ENCODE peak calls at places on chromosomes 11 and 22, in six cellular contexts. J is uterus, W is brain microvascular endothelial cell, Y is body of pancreas, M is mammary epithelial cell, E is PC-3. U is an unnamed sample.

GRCh38 chr11:126417463-126417862 is 62.0 kb downstream of the ST3GAL4 start:
- DNase-seq in W (no peak), Y (no peak), M (peak), E (peak), J (no peak), U (peak)

GRCh38 chr11:123475478-123475877 is 45.4 kb downstream of the GRAMD1B start:
- DNase-seq in J (no peak), W (peak), E (peak), M (no peak), Y (no peak), U (no peak)

GRCh38 chr22:44496305-44496704 is 1.7 kb downstream of the RTL6 start:
- DNase-seq in W (no peak), M (no peak), Y (no peak), E (no peak), J (no peak), U (no peak)

GRCh38 chr11:57597971-57598830 is 716 bp downstream of the SERPING1 start:
- DNase-seq in M (no peak), Y (peak), W (no peak), J (peak), E (no peak), U (no peak)

GRCh38 chr11:112321521-112322172 is 61.0 kb upstream of the PLET1 start:
- DNase-seq in J (no peak), Y (peak), W (peak), E (peak), M (peak), U (peak)

GRCh38 chr22:48372395-48372794 is 1455.3 kb downstream of the BRD1 start:
- DNase-seq in M (no peak), Y (no peak), J (no peak), W (no peak), E (no peak), U (no peak)

GRCh38 chr11:111548542-111548941 is 8.0 kb downstream of the LAYN start:
- DNase-seq in Y (no peak), E (no peak), W (no peak), M (no peak), J (no peak), U (no peak)

GRCh38 chr11:133992121-133992520 is 35.4 kb upstream of the IGSF9B start:
- DNase-seq in J (no peak), E (no peak), Y (no peak), M (no peak), W (no peak), U (no peak)

GRCh38 chr22:23113067-23113846 is 28.5 kb downstream of the RSPH14 start:
- DNase-seq in E (no peak), J (no peak), M (no peak), W (no peak), Y (peak), U (no peak)

GRCh38 chr22:23038902-23039301 is 31.4 kb upstream of the GNAZ start:
- DNase-seq in W (no peak), M (no peak), E (no peak), Y (no peak), J (no peak), U (no peak)

GRCh38 chr11:75743711-75744563 is 24.6 kb upstream of the DGAT2 start:
- DNase-seq in J (no peak), W (no peak), Y (no peak), E (no peak), M (no peak), U (no peak)

GRCh38 chr11:44875056-44875455 is 75.6 kb downstream of the TP53I11 start:
- DNase-seq in J (no peak), W (no peak), E (no peak), Y (no peak), M (no peak), U (no peak)

GRCh38 chr11:63010934-63011439 is 4.7 kb downstream of the SLC22A8 start:
- DNase-seq in E (no peak), Y (no peak), W (no peak), M (no peak), J (no peak), U (no peak)

GRCh38 chr11:46416656-46417055 is 25.1 kb upstream of the CHRM4 start:
- DNase-seq in M (no peak), Y (no peak), E (no peak), J (no peak), W (no peak), U (no peak)

GRCh38 chr11:7555067-7555699 is 41.4 kb downstream of the PPFIBP2 start:
- DNase-seq in J (no peak), M (no peak), Y (peak), W (no peak), E (peak), U (no peak)

GRCh38 chr11:129458756-129459535 is 83.3 kb downstream of the BARX2 start:
- DNase-seq in J (no peak), Y (peak), E (peak), W (no peak), M (no peak), U (peak)

GRCh38 chr11:61752117-61752924 is at the start of gene MYRF:
- DNase-seq in J (peak), Y (peak), E (peak), W (no peak), M (no peak), U (no peak)

GRCh38 chr11:12961615-12962014 is 47.5 kb upstream of the RASSF10 start:
- DNase-seq in M (no peak), E (peak), J (no peak), W (no peak), Y (no peak), U (no peak)

GRCh38 chr22:32996702-32997101 is 61.5 kb downstream of the SYN3 start:
- DNase-seq in M (peak), Y (no peak), W (no peak), J (peak), E (no peak), U (no peak)

GRCh38 chr11:38100836-38101235 is 1502.8 kb upstream of the RAG2 start:
- DNase-seq in W (no peak), J (no peak), M (no peak), E (no peak), Y (no peak), U (no peak)

GRCh38 chr11:72353861-72354260 is 80.5 kb downstream of the CLPB start:
- DNase-seq in M (no peak), W (no peak), E (peak), J (no peak), Y (no peak), U (no peak)

GRCh38 chr11:35723493-35724284 is 61.1 kb downstream of the TRIM44 start:
- DNase-seq in Y (no peak), M (peak), E (peak), W (no peak), J (no peak), U (peak)

GRCh38 chr11:35717520-35717919 is 54.9 kb downstream of the TRIM44 start:
- DNase-seq in W (no peak), J (no peak), Y (no peak), M (no peak), E (no peak), U (no peak)

GRCh38 chr11:35725880-35726279 is 63.3 kb downstream of the TRIM44 start:
- DNase-seq in E (peak), J (no peak), W (peak), Y (peak), M (peak), U (peak)

GRCh38 chr11:35722641-35723040 is 60.1 kb downstream of the TRIM44 start:
- DNase-seq in E (no peak), Y (no peak), J (no peak), M (no peak), W (no peak), U (no peak)

GRCh38 chr11:35721576-35722341 is 59.2 kb downstream of the TRIM44 start:
- DNase-seq in W (no peak), Y (no peak), E (no peak), J (no peak), M (no peak), U (no peak)
- H3K27ac ChIP-seq in W (no peak), Y (peak), E (no peak), J (no peak), M (no peak), U (no peak)

DNA sequence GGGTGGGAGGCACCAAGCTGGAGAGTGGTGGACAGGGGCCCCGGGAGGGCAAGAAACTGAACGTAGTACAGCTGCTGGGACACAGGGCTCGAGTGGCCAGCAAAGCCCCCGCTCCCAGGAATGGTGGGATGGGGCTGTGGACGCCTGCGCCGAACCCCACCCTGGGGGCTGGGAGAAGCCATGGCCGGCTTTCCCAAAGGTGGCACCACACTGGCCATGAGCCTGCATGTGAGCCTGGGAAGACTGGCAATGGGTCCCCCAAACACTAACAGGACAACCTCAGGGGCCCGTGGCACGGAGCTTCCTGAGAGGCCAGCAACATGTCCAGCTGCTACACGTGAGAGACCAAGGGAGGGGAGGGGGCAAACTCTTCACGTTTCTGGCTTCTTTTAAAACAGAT is 4.0 kb downstream of the ALG12 start:
- DNase-seq in M (no peak), Y (no peak), J (no peak), W (no peak), E (no peak), U (no peak)
- H3K27ac ChIP-seq in M (no peak), Y (no peak), J (no peak), W (no peak), E (no peak), U (no peak)

DNA sequence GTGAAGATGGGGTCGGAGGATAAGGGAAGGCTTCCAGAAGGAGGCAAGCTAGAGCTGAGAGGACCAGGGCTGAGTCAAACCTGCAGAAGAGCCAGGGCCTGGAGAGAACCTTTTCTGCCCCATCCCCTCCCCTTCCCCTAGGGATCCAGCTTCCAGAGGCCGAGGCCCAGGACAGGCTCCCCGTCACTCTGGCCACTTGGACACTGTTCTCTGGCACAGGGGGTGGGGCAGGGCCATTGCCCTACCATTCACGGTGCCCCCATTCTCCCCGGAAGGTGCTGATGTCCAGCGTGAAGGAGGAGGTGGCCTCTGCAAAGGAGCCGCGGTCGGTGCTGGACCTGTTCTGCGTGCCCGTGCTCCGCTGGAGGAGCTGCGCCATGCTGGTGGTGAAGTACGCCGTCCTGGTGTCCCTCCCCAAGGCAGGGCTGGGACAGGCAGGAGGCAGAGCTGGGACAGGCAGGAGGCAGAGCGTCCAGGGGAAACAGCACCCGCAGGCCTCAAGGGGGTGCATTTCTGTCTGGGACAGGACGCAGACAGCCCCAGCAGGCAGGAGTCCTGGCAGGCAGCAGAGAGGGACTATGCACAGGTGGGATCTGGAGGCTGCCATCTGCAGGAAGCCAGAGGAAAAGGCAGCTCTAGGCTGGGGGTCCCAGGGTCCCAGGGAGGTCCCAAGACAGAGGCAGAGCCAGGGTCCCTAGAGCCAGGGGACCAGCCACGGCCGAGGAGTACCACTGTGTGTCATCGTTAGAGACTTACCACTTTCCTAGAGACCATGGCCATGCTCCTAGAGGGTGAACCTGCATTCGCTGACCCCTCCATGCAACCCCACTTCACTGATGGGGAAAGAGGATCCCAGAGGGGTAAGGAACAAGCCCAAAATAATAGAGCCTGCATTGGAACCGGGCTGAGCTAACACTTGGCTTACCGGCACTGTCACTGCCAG is 25.8 kb upstream of the SLC22A12 start:
- DNase-seq in Y (no peak), E (no peak), W (no peak), M (no peak), J (no peak), U (no peak)
- H3K27ac ChIP-seq in Y (peak), E (no peak), W (no peak), M (no peak), J (no peak), U (no peak)

GRCh38 chr22:30028731-30029130 is 51.5 kb upstream of the HORMAD2 start:
- DNase-seq in M (no peak), W (no peak), Y (no peak), E (no peak), J (no peak), U (no peak)
- H3K27ac ChIP-seq in M (no peak), W (no peak), Y (no peak), E (no peak), J (no peak), U (no peak)

DNA sequence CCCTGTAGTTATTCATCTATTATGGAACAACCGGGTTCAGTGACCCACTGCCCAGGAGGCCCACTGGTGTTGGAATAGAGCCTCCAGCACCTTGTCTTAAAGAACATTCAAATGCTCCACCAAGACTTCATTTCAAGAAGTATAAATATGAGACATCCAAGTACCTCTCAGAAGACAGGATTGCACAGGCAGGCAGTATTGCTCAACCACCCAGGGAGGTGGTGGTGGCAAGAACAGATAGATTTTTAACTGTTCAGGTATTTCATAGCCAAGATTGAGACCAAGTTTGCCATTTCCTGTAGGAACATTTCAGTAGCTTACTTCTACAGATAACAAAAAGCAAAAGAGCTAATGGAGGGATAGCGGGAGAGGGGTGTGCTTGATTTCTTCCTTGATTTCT is 78.7 kb downstream of the COMMD9 start:
- DNase-seq in Y (no peak), E (no peak), J (no peak), W (no peak), M (peak), U (peak)
- H3K27ac ChIP-seq in Y (no peak), E (no peak), J (no peak), W (no peak), M (no peak), U (peak)

GRCh38 chr22:42163515-42163914 is 32.9 kb upstream of the CYP2D6 start:
- DNase-seq in M (no peak), J (no peak), W (no peak), E (no peak), Y (no peak), U (no peak)

GRCh38 chr22:42160251-42160650 is 29.6 kb upstream of the CYP2D6 start:
- DNase-seq in M (no peak), E (no peak), Y (no peak), J (no peak), W (no peak), U (no peak)

GRCh38 chr22:42158456-42159132 is 28.0 kb upstream of the CYP2D6 start:
- DNase-seq in M (no peak), E (no peak), W (no peak), Y (no peak), J (no peak), U (no peak)

GRCh38 chr22:42162728-42163489 is 32.3 kb upstream of the CYP2D6 start:
- DNase-seq in Y (no peak), E (no peak), J (no peak), M (peak), W (no peak), U (peak)

GRCh38 chr22:42160830-42161696 is 30.5 kb upstream of the CYP2D6 start:
- DNase-seq in E (peak), M (no peak), W (no peak), Y (no peak), J (no peak), U (no peak)
- H3K27ac ChIP-seq in E (peak), M (no peak), W (no peak), Y (no peak), J (no peak), U (peak)